ENCODE peak calls at places on chromosomes 4 and X, in seven cellular contexts. A is tibial nerve; P is CD8-positive, alpha-beta memory T cell; T is mucosa of descending colon; L is cardiac muscle cell; K is HCT116; J is SK-N-SH. G is an unnamed sample.
A peak's percentile ranks its signal among the peaks of the same experiment; 100 is the strongest.

GRCh38 chrX:120457766-120458180 is 11.3 kb downstream of the LAMP2 start:
- DNase-seq in L (peak; percentile 81), P (no peak), T (no peak), J (no peak), K (no peak), A (no peak), G (no peak)

GRCh38 chr4:14844059-14844458 is 158.2 kb upstream of the CPEB2 start:
- DNase-seq in J (no peak), L (no peak), K (no peak), A (no peak), P (no peak), T (no peak), G (no peak)

GRCh38 chr4:72641611-72642010 is 72.6 kb upstream of the ADAMTS3 start:
- DNase-seq in L (peak; percentile 5), A (no peak), P (no peak), K (no peak), T (no peak), J (no peak), G (no peak)

GRCh38 chr4:39730067-39730466 is 32.1 kb downstream of the UBE2K start:
- DNase-seq in T (no peak), K (no peak), P (no peak), J (no peak), A (no peak), L (peak; percentile 5), G (no peak)

GRCh38 chr4:86531440-86531839 is 62.7 kb upstream of the PTPN13 start:
- DNase-seq in T (no peak), J (no peak), P (no peak), A (no peak), K (no peak), L (no peak), G (no peak)

GRCh38 chrX:16604300-16604699 is 45.7 kb upstream of the S100G start:
- DNase-seq in A (no peak), T (no peak), P (no peak), J (no peak), K (no peak), L (peak; percentile 27), G (no peak)

GRCh38 chrX:47802589-47802988 is 34.1 kb upstream of the ZNF81 start:
- DNase-seq in P (no peak), T (no peak), A (no peak), L (peak; percentile 11), J (no peak), K (no peak), G (no peak)

GRCh38 chr4:159312236-159312635 is 209.4 kb downstream of the RAPGEF2 start:
- DNase-seq in P (no peak), J (no peak), T (no peak), L (no peak), A (no peak), K (no peak), G (no peak)

GRCh38 chrX:16123222-16123786 is at the start of gene GRPR:
- DNase-seq in K (peak; percentile 74), L (peak; percentile 86), T (peak; percentile 84), P (peak; percentile 10), J (peak; percentile 63), A (peak; percentile 52), G (peak; percentile 9)

GRCh38 chr4:173333658-173334084 is 487 bp downstream of the HMGB2 start:
- DNase-seq in T (peak; percentile 65), K (no peak), J (peak; percentile 71), A (peak; percentile 19), L (peak; percentile 45), P (peak; percentile 38), G (no peak)

GRCh38 chrX:153875391-153876111 is 10.4 kb downstream of the L1CAM start:
- DNase-seq in K (no peak), A (peak; percentile 19), T (peak; percentile 60), P (peak; percentile 63), L (peak; percentile 46), J (peak; percentile 80), G (peak; percentile 59)

GRCh38 chr4:156377036-156377700 is 423.5 kb upstream of the CTSO start:
- DNase-seq in L (peak; percentile 66), T (no peak), A (no peak), P (no peak), J (no peak), K (no peak), G (no peak)

GRCh38 chrX:45771560-45772340 is 571.1 kb upstream of the DIPK2B start:
- DNase-seq in L (peak; percentile 63), A (no peak), J (no peak), K (no peak), T (peak; percentile 64), P (peak; percentile 46), G (peak; percentile 52)

DNA sequence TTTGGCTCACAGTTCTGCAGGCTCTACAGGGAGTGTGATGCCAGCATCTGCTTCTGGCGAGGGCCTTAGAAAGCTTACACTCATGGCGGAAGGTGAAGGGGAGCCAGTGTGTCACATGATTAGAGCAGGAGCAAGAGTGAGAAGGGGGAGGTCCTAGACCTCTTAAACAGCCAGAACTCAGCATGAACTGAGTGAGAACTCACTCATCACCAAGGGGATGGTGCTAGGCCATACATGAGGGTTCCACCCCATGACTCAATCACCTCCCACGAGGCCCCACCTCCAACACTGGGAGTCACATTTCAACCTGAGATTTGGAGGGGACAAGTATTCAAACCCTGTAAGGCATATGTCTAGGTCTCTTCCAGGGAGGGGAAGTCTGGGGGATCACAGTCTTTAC is 33.4 kb downstream of the SPRY1 start:
- DNase-seq in K (no peak), J (no peak), A (no peak), T (no peak), P (no peak), L (no peak), G (no peak)
- H3K9me3 ChIP-seq in K (no peaks in the 10 kb centered on the region), J (no peaks in the 10 kb centered on the region), A (peaks cover 17% of the 10 kb centered on the region), T (no peaks in the 10 kb centered on the region), P (no peaks in the 10 kb centered on the region), L (no peaks in the 10 kb centered on the region), G (no peaks in the 10 kb centered on the region)

GRCh38 chr4:123055943-123056342 is 133.5 kb upstream of the NUDT6 start:
- DNase-seq in L (no peak), K (no peak), P (no peak), A (no peak), T (no peak), J (no peak), G (no peak)

GRCh38 chr4:123052007-123052406 is 129.6 kb upstream of the NUDT6 start:
- DNase-seq in K (no peak), T (no peak), P (no peak), L (no peak), J (no peak), A (no peak), G (no peak)

GRCh38 chr4:123046096-123046495 is 123.7 kb upstream of the NUDT6 start:
- DNase-seq in T (no peak), A (no peak), L (no peak), P (no peak), K (no peak), J (no peak), G (no peak)

DNA sequence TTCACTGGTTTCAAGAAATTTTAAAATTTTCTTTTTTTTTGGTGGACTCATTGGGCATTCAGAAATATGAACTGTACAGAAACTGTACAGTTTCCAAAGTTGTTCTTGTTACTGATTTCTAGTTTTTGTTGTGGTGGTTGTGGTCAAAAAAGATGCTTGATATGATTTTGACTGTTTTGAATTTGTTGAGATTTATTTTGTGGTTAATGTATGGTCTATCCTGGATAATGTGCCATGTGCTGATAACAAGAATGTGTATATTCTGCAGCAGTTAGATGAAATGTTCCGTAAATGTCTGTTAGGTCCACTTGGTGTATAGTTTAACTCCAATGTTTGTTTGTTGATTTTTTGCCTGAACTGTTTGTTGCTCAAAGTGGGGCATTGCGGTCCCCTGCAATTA is 127.6 kb upstream of the NUDT6 start:
- DNase-seq in T (no peak), K (no peak), J (no peak), A (no peak), P (no peak), L (no peak), G (no peak)
- H3K9me3 ChIP-seq in T (peaks cover 27% of the 10 kb centered on the region), K (peaks cover 7% of the 10 kb centered on the region), J (peaks cover 33% of the 10 kb centered on the region), A (peaks cover 50% of the 10 kb centered on the region), P (peaks cover 11% of the 10 kb centered on the region), L (no peaks in the 10 kb centered on the region), G (peaks cover 2% of the 10 kb centered on the region)

DNA sequence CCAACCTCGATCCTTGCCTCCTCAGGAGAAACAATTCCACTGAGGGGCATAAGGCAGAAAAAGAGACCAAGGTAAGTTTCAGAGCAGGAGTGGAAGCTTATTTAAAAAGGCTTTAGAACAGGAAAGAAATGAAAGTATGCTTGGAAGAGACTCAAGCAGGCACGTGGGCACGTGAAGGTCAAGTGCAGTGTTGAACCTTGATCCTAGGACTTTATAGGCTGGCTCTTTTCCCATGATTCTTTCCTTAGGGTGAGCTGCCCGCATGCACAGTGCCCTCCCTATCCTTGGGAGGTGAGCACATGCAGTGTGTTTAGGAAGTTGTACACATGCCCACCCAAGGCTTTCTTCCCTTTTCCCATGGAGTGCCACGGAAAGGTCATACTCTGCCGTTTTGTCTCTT is 4.0 kb upstream of the PI4K2B start:
- DNase-seq in L (no peak), P (no peak), A (no peak), J (no peak), K (no peak), T (no peak), G (no peak)
- H3K9me3 ChIP-seq in L (no peaks in the 10 kb centered on the region), P (peaks cover 9% of the 10 kb centered on the region), A (peaks cover 77% of the 10 kb centered on the region), J (peaks cover 19% of the 10 kb centered on the region), K (peaks cover 12% of the 10 kb centered on the region), T (peaks cover 16% of the 10 kb centered on the region), G (peaks cover under 1% of the 10 kb centered on the region)

GRCh38 chrX:54928876-54929275 is 8.3 kb downstream of the TRO start:
- DNase-seq in L (no peak), A (no peak), P (no peak), T (no peak), J (no peak), K (no peak), G (no peak)
- H3K9me3 ChIP-seq in L (no peaks in the 10 kb centered on the region), A (no peaks in the 10 kb centered on the region), P (no peaks in the 10 kb centered on the region), T (no peaks in the 10 kb centered on the region), J (no peaks in the 10 kb centered on the region), K (no peaks in the 10 kb centered on the region), G (no peaks in the 10 kb centered on the region)

G was measured in T-helper 17 cell.